ENCODE peak calls at places on chromosomes 3 and 15, in five cellular contexts. I, W, V, T and M are unnamed samples.
A peak's percentile ranks its signal among the peaks of the same experiment; 100 is the strongest.

GRCh38 chr15:67280217-67280616 is 25.6 kb downstream of the IQCH start:
- DNase-seq in V (no peak), I (no peak), W (no peak), T (no peak), M (no peak)

GRCh38 chr3:54046677-54047214 is 75.6 kb upstream of the CACNA2D3 start:
- DNase-seq in V (no peak), I (no peak), W (peak; percentile 99), T (no peak), M (no peak)

GRCh38 chr3:51715231-51716058 is 8.6 kb downstream of the GRM2 start:
- DNase-seq in V (no peak), I (no peak), W (no peak), T (no peak), M (no peak)

GRCh38 chr15:78216276-78217229 is 17.8 kb downstream of the ACSBG1 start:
- DNase-seq in T (no peak), W (no peak), I (peak; percentile 87), V (no peak), M (no peak)

GRCh38 chr3:173529062-173529711 is 131.6 kb downstream of the NLGN1 start:
- DNase-seq in V (no peak), W (peak; percentile 6), I (no peak), T (peak; percentile 28), M (no peak)

GRCh38 chr3:138442433-138442832 is 8.0 kb downstream of the ESYT3 start:
- DNase-seq in W (peak; percentile 46), I (no peak), T (no peak), V (no peak), M (no peak)

GRCh38 chr15:58738051-58738707 is 11.3 kb downstream of the ADAM10 start:
- DNase-seq in I (no peak), T (no peak), V (no peak), W (peak; percentile 76), M (no peak)

GRCh38 chr3:144770813-144771400 is 799.3 kb downstream of the DIPK2A start:
- DNase-seq in T (no peak), V (no peak), I (no peak), W (peak; percentile 77), M (no peak)

GRCh38 chr3:143824675-143825074 is 23.6 kb downstream of the SLC9A9 start:
- DNase-seq in T (no peak), I (no peak), W (no peak), V (no peak), M (no peak)

GRCh38 chr15:42270551-42270950 is 2.5 kb upstream of the GANC start:
- DNase-seq in V (no peak), T (no peak), I (no peak), W (no peak), M (no peak)